ENCODE peak calls at places on chromosome 22, in seven cellular contexts. One of them, this sample, is unnamed.

GRCh38 chr22:22721681-22722309 is 77.4 kb downstream of the GGTLC2 start:
- DNase-seq in neuronal stem cell: no peak
- DNase-seq in tibial nerve: no peak
- DNase-seq in pancreas: no peak
- DNase-seq in IMR-90: peak; percentile 83
- DNase-seq in H9: no peak
- DNase-seq in body of pancreas: no peak
- DNase-seq in this sample: no peak

GRCh38 chr22:24094966-24095365 is 83.9 kb downstream of the CABIN1 start:
- DNase-seq in neuronal stem cell: no peak
- DNase-seq in H9: no peak
- DNase-seq in pancreas: peak; percentile 17
- DNase-seq in tibial nerve: no peak
- DNase-seq in body of pancreas: no peak
- DNase-seq in IMR-90: no peak
- DNase-seq in this sample: no peak

GRCh38 chr22:24407884-24408283 is 19.5 kb upstream of the ADORA2A start:
- DNase-seq in pancreas: no peak
- DNase-seq in IMR-90: no peak
- DNase-seq in H9: no peak
- DNase-seq in body of pancreas: no peak
- DNase-seq in neuronal stem cell: no peak
- DNase-seq in tibial nerve: no peak
- DNase-seq in this sample: no peak

GRCh38 chr22:22110548-22111266 is 128.1 kb upstream of the TOP3B start:
- DNase-seq in neuronal stem cell: peak; percentile 45
- DNase-seq in IMR-90: peak; percentile 78
- DNase-seq in body of pancreas: peak; percentile 34
- DNase-seq in H9: peak; percentile 51
- DNase-seq in pancreas: no peak
- DNase-seq in tibial nerve: no peak
- DNase-seq in this sample: no peak

GRCh38 chr22:50563410-50564160 is 866 bp upstream of the SYCE3 start:
- DNase-seq in tibial nerve: no peak
- DNase-seq in body of pancreas: peak; percentile 41
- DNase-seq in neuronal stem cell: no peak
- DNase-seq in H9: no peak
- DNase-seq in IMR-90: no peak
- DNase-seq in pancreas: peak; percentile 65
- DNase-seq in this sample: no peak

GRCh38 chr22:44151661-44152060 is 29.1 kb upstream of the PARVG start:
- DNase-seq in pancreas: no peak
- DNase-seq in H9: no peak
- DNase-seq in tibial nerve: no peak
- DNase-seq in neuronal stem cell: no peak
- DNase-seq in IMR-90: peak; percentile 78
- DNase-seq in body of pancreas: no peak
- DNase-seq in this sample: no peak

GRCh38 chr22:26888887-26889286 is 231.5 kb downstream of the MIAT start:
- DNase-seq in tibial nerve: no peak
- DNase-seq in IMR-90: peak; percentile 5
- DNase-seq in neuronal stem cell: no peak
- DNase-seq in body of pancreas: no peak
- DNase-seq in H9: no peak
- DNase-seq in pancreas: no peak
- DNase-seq in this sample: no peak

GRCh38 chr22:19620742-19621371 is 93.4 kb upstream of the SEPTIN5 start:
- DNase-seq in pancreas: no peak
- DNase-seq in neuronal stem cell: no peak
- DNase-seq in IMR-90: no peak
- DNase-seq in H9: no peak
- DNase-seq in body of pancreas: no peak
- DNase-seq in tibial nerve: no peak
- DNase-seq in this sample: no peak

GRCh38 chr22:33302049-33302545 is 243.9 kb upstream of the SYN3 start:
- DNase-seq in pancreas: peak; percentile 92
- DNase-seq in H9: peak; percentile 87
- DNase-seq in tibial nerve: peak; percentile 84
- DNase-seq in neuronal stem cell: peak; percentile 65
- DNase-seq in IMR-90: peak; percentile 60
- DNase-seq in body of pancreas: peak; percentile 87
- DNase-seq in this sample: peak; percentile 31

GRCh38 chr22:28442264-28442950 is 237.2 kb downstream of the TTC28 start:
- DNase-seq in pancreas: peak; percentile 91
- DNase-seq in tibial nerve: peak; percentile 36
- DNase-seq in neuronal stem cell: peak; percentile 58
- DNase-seq in body of pancreas: peak; percentile 89
- DNase-seq in H9: peak; percentile 86
- DNase-seq in IMR-90: peak; percentile 69
- DNase-seq in this sample: peak; percentile 11

GRCh38 chr22:28349114-28349513 is 330.5 kb downstream of the TTC28 start:
- DNase-seq in IMR-90: no peak
- DNase-seq in H9: no peak
- DNase-seq in tibial nerve: no peak
- DNase-seq in body of pancreas: no peak
- DNase-seq in neuronal stem cell: no peak
- DNase-seq in pancreas: no peak
- DNase-seq in this sample: no peak

GRCh38 chr22:32361257-32361656 is 3.6 kb downstream of the RFPL3 start:
- DNase-seq in body of pancreas: no peak
- DNase-seq in tibial nerve: no peak
- DNase-seq in H9: no peak
- DNase-seq in IMR-90: no peak
- DNase-seq in pancreas: no peak
- DNase-seq in neuronal stem cell: no peak
- DNase-seq in this sample: no peak

GRCh38 chr22:44532466-44533025 is 34.5 kb upstream of the RTL6 start:
- DNase-seq in neuronal stem cell: no peak
- DNase-seq in tibial nerve: no peak
- DNase-seq in pancreas: no peak
- DNase-seq in body of pancreas: no peak
- DNase-seq in H9: no peak
- DNase-seq in IMR-90: no peak
- DNase-seq in this sample: no peak

GRCh38 chr22:25970348-25970995 is 198.8 kb upstream of the SEZ6L start:
- DNase-seq in IMR-90: no peak
- DNase-seq in pancreas: no peak
- DNase-seq in neuronal stem cell: peak; percentile 29
- DNase-seq in H9: peak; percentile 52
- DNase-seq in body of pancreas: peak; percentile 11
- DNase-seq in tibial nerve: no peak
- DNase-seq in this sample: no peak

GRCh38 chr22:25402501-25403283 is 161.8 kb upstream of the GRK3 start:
- DNase-seq in tibial nerve: no peak
- DNase-seq in IMR-90: peak; percentile 59
- DNase-seq in H9: no peak
- DNase-seq in body of pancreas: peak; percentile 37
- DNase-seq in neuronal stem cell: no peak
- DNase-seq in pancreas: peak; percentile 60
- DNase-seq in this sample: no peak

GRCh38 chr22:27252282-27253049 is 549.1 kb downstream of the MN1 start:
- DNase-seq in tibial nerve: peak; percentile 50
- DNase-seq in neuronal stem cell: no peak
- DNase-seq in H9: no peak
- DNase-seq in body of pancreas: no peak
- DNase-seq in pancreas: no peak
- DNase-seq in IMR-90: peak; percentile 78
- DNase-seq in this sample: no peak

GRCh38 chr22:17476838-17477237 is 86.5 kb upstream of the SLC25A18 start:
- DNase-seq in H9: no peak
- DNase-seq in body of pancreas: no peak
- DNase-seq in IMR-90: no peak
- DNase-seq in neuronal stem cell: no peak
- DNase-seq in tibial nerve: no peak
- DNase-seq in pancreas: no peak
- DNase-seq in this sample: no peak

GRCh38 chr22:41565403-41566054 is 4.7 kb downstream of the CSDC2 start:
- DNase-seq in tibial nerve: no peak
- DNase-seq in pancreas: no peak
- DNase-seq in IMR-90: peak; percentile 89
- DNase-seq in H9: peak; percentile 50
- DNase-seq in neuronal stem cell: no peak
- DNase-seq in body of pancreas: no peak
- DNase-seq in this sample: no peak

GRCh38 chr22:50030315-50031188 is 18.0 kb upstream of the IL17REL start:
- DNase-seq in pancreas: peak; percentile 91
- DNase-seq in neuronal stem cell: peak; percentile 75
- DNase-seq in IMR-90: peak; percentile 54
- DNase-seq in tibial nerve: peak; percentile 44
- DNase-seq in body of pancreas: peak; percentile 82
- DNase-seq in H9: peak; percentile 87
- DNase-seq in this sample: peak; percentile 71

GRCh38 chr22:50282361-50283144 is 12.4 kb upstream of the MAPK11 start:
- DNase-seq in H9: no peak
- DNase-seq in tibial nerve: no peak
- DNase-seq in neuronal stem cell: no peak
- DNase-seq in pancreas: no peak
- DNase-seq in IMR-90: peak; percentile 77
- DNase-seq in body of pancreas: peak; percentile 81
- DNase-seq in this sample: no peak

GRCh38 chr22:32058656-32059280 is 15.7 kb downstream of the SLC5A1 start:
- DNase-seq in pancreas: no peak
- DNase-seq in IMR-90: no peak
- DNase-seq in H9: no peak
- DNase-seq in tibial nerve: no peak
- DNase-seq in body of pancreas: no peak
- DNase-seq in neuronal stem cell: no peak
- DNase-seq in this sample: no peak

GRCh38 chr22:44625421-44625760 is 76.6 kb upstream of the PRR5 start:
- DNase-seq in neuronal stem cell: no peak
- DNase-seq in pancreas: no peak
- DNase-seq in body of pancreas: no peak
- DNase-seq in tibial nerve: no peak
- DNase-seq in H9: no peak
- DNase-seq in IMR-90: no peak
- DNase-seq in this sample: no peak

GRCh38 chr22:40635008-40635939 is 1.2 kb downstream of the MRTFA start:
- DNase-seq in tibial nerve: peak; percentile 52
- DNase-seq in body of pancreas: no peak
- DNase-seq in pancreas: no peak
- DNase-seq in IMR-90: peak; percentile 60
- DNase-seq in neuronal stem cell: no peak
- DNase-seq in H9: no peak
- DNase-seq in this sample: no peak

GRCh38 chr22:17874231-17874630 is 100.0 kb upstream of the BID start:
- DNase-seq in tibial nerve: no peak
- DNase-seq in pancreas: no peak
- DNase-seq in body of pancreas: no peak
- DNase-seq in H9: no peak
- DNase-seq in neuronal stem cell: no peak
- DNase-seq in IMR-90: no peak
- DNase-seq in this sample: no peak

GRCh38 chr22:43955883-43956286 is 643 bp downstream of the SAMM50 start:
- DNase-seq in tibial nerve: no peak
- DNase-seq in H9: no peak
- DNase-seq in pancreas: no peak
- DNase-seq in body of pancreas: no peak
- DNase-seq in neuronal stem cell: no peak
- DNase-seq in IMR-90: no peak
- DNase-seq in this sample: no peak

GRCh38 chr22:46004105-46004866 is 27.3 kb upstream of the WNT7B start:
- DNase-seq in tibial nerve: no peak
- DNase-seq in pancreas: peak; percentile 54
- DNase-seq in body of pancreas: no peak
- DNase-seq in IMR-90: no peak
- DNase-seq in H9: no peak
- DNase-seq in neuronal stem cell: no peak
- DNase-seq in this sample: no peak

GRCh38 chr22:18091916-18092526 is 14.2 kb downstream of the PEX26 start:
- DNase-seq in neuronal stem cell: no peak
- DNase-seq in body of pancreas: peak; percentile 84
- DNase-seq in pancreas: peak; percentile 78
- DNase-seq in tibial nerve: peak; percentile 51
- DNase-seq in IMR-90: peak; percentile 43
- DNase-seq in H9: no peak
- DNase-seq in this sample: peak; percentile 19

GRCh38 chr22:30116362-30117117 is 36.3 kb downstream of the HORMAD2 start:
- DNase-seq in tibial nerve: no peak
- DNase-seq in body of pancreas: no peak
- DNase-seq in H9: no peak
- DNase-seq in pancreas: no peak
- DNase-seq in neuronal stem cell: no peak
- DNase-seq in IMR-90: peak; percentile 78
- DNase-seq in this sample: no peak

GRCh38 chr22:43543522-43544281 is 131.9 kb downstream of the MPPED1 start:
- DNase-seq in tibial nerve: no peak
- DNase-seq in H9: peak; percentile 15
- DNase-seq in body of pancreas: no peak
- DNase-seq in neuronal stem cell: no peak
- DNase-seq in pancreas: no peak
- DNase-seq in IMR-90: no peak
- DNase-seq in this sample: no peak

GRCh38 chr22:47561766-47562165 is 799.3 kb downstream of the TBC1D22A start:
- DNase-seq in pancreas: no peak
- DNase-seq in body of pancreas: no peak
- DNase-seq in IMR-90: no peak
- DNase-seq in tibial nerve: no peak
- DNase-seq in H9: no peak
- DNase-seq in neuronal stem cell: no peak
- DNase-seq in this sample: no peak
- H3K9me3 ChIP-seq in pancreas: no peaks in the 10 kb centered on the region
- H3K9me3 ChIP-seq in body of pancreas: no peaks in the 10 kb centered on the region
- H3K9me3 ChIP-seq in IMR-90: peaks cover 41% of the 10 kb centered on the region
- H3K9me3 ChIP-seq in tibial nerve: no peaks in the 10 kb centered on the region
- H3K9me3 ChIP-seq in H9: peaks cover 84% of the 10 kb centered on the region
- H3K9me3 ChIP-seq in neuronal stem cell: peaks cover 64% of the 10 kb centered on the region
- H3K9me3 ChIP-seq in this sample: no peaks in the 10 kb centered on the region

DNA sequence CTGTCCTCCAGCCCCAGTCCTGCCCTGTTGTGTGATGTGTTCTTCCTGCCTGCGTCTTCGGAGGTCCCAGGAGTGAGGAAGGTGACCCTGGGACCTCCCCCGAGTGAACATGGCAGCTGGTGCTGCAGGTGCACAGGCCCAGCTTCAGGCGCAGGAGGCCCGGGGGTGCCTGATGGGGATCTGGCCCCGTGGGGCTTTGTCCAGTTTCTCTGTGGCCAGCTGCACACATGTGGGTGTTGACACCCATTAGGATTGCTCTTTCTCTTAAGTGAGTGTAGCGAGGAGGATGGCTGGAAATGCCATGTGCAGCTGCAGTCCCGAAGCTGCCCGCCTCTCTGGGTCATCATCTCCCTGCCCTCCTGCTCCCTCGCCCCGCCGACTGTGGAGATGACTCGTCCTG is 1279.7 kb downstream of the BRD1 start:
- DNase-seq in pancreas: no peak
- DNase-seq in tibial nerve: no peak
- DNase-seq in H9: no peak
- DNase-seq in body of pancreas: no peak
- DNase-seq in neuronal stem cell: no peak
- DNase-seq in IMR-90: no peak
- DNase-seq in this sample: no peak
- H3K9me3 ChIP-seq in pancreas: no peaks in the 10 kb centered on the region
- H3K9me3 ChIP-seq in tibial nerve: no peaks in the 10 kb centered on the region
- H3K9me3 ChIP-seq in H9: no peaks in the 10 kb centered on the region
- H3K9me3 ChIP-seq in body of pancreas: no peaks in the 10 kb centered on the region
- H3K9me3 ChIP-seq in neuronal stem cell: no peaks in the 10 kb centered on the region
- H3K9me3 ChIP-seq in IMR-90: peaks cover 72% of the 10 kb centered on the region
- H3K9me3 ChIP-seq in this sample: no peaks in the 10 kb centered on the region

GRCh38 chr22:48705159-48705916 is 1122.3 kb downstream of the BRD1 start:
- DNase-seq in IMR-90: no peak
- DNase-seq in H9: no peak
- DNase-seq in body of pancreas: no peak
- DNase-seq in tibial nerve: no peak
- DNase-seq in pancreas: peak; percentile 35
- DNase-seq in neuronal stem cell: no peak
- DNase-seq in this sample: peak; percentile 4
- H3K9me3 ChIP-seq in IMR-90: peaks cover 84% of the 10 kb centered on the region
- H3K9me3 ChIP-seq in H9: no peaks in the 10 kb centered on the region
- H3K9me3 ChIP-seq in body of pancreas: no peaks in the 10 kb centered on the region
- H3K9me3 ChIP-seq in tibial nerve: no peaks in the 10 kb centered on the region
- H3K9me3 ChIP-seq in pancreas: no peaks in the 10 kb centered on the region
- H3K9me3 ChIP-seq in neuronal stem cell: peaks cover 2% of the 10 kb centered on the region
- H3K9me3 ChIP-seq in this sample: no peaks in the 10 kb centered on the region

GRCh38 chr22:47292546-47293320 is 530.3 kb downstream of the TBC1D22A start:
- DNase-seq in H9: no peak
- DNase-seq in neuronal stem cell: no peak
- DNase-seq in pancreas: no peak
- DNase-seq in IMR-90: no peak
- DNase-seq in body of pancreas: no peak
- DNase-seq in tibial nerve: no peak
- DNase-seq in this sample: no peak
- H3K9me3 ChIP-seq in H9: peaks cover 91% of the 10 kb centered on the region
- H3K9me3 ChIP-seq in neuronal stem cell: peaks cover 78% of the 10 kb centered on the region
- H3K9me3 ChIP-seq in pancreas: no peaks in the 10 kb centered on the region
- H3K9me3 ChIP-seq in IMR-90: peaks cover 5% of the 10 kb centered on the region
- H3K9me3 ChIP-seq in body of pancreas: no peaks in the 10 kb centered on the region
- H3K9me3 ChIP-seq in tibial nerve: no peaks in the 10 kb centered on the region
- H3K9me3 ChIP-seq in this sample: no peaks in the 10 kb centered on the region